ENCODE peak calls at places on chromosomes 2 and 18, in five cellular contexts. J is RWPE1, A is HFF-Myc, K is endothelial cell, G is A549. U is an unnamed sample.

GRCh38 chr18:57801379-57802165 is 1.5 kb downstream of the ATP8B1 start:
- DNase-seq in J (no peak), A (no peak), K (peak), G (no peak), U (no peak)

GRCh38 chr2:47065771-47066380 is 89.2 kb downstream of the STPG4 start:
- DNase-seq in J (peak), A (no peak), K (no peak), G (no peak), U (no peak)

GRCh38 chr2:62055724-62056336 is 140.1 kb upstream of the B3GNT2 start:
- DNase-seq in J (no peak), A (no peak), K (no peak), G (no peak), U (no peak)

GRCh38 chr2:12434609-12435008 is 282.1 kb upstream of the TRIB2 start:
- DNase-seq in J (no peak), A (no peak), K (no peak), G (no peak), U (no peak)

GRCh38 chr2:181581534-181581933 is 75.4 kb downstream of the CERKL start:
- DNase-seq in J (no peak), A (no peak), K (peak), G (no peak), U (no peak)

GRCh38 chr2:15733867-15734765 is 142.4 kb downstream of the DDX1 start:
- DNase-seq in J (no peak), A (no peak), K (no peak), G (no peak), U (no peak)

GRCh38 chr2:55051026-55051866 is 995 bp upstream of the RTN4 start:
- DNase-seq in J (peak), A (peak), K (peak), G (peak), U (no peak)

GRCh38 chr2:71793965-71794364 is 340.6 kb downstream of the DYSF start:
- DNase-seq in J (no peak), A (no peak), K (no peak), G (no peak), U (no peak)

GRCh38 chr2:1837022-1837421 is 92.7 kb upstream of the PXDN start:
- DNase-seq in J (no peak), A (no peak), K (no peak), G (no peak), U (no peak)

GRCh38 chr2:181430406-181431199 is 26.6 kb upstream of the ITGA4 start:
- DNase-seq in J (no peak), A (no peak), K (no peak), G (no peak), U (no peak)

GRCh38 chr18:13288509-13289138 is 70.1 kb downstream of the LDLRAD4 start:
- DNase-seq in J (no peak), A (no peak), K (no peak), G (no peak), U (no peak)

GRCh38 chr2:224151680-224152310 is 112.7 kb upstream of the SERPINE2 start:
- DNase-seq in J (no peak), A (no peak), K (no peak), G (no peak), U (no peak)

GRCh38 chr2:238894950-238895298 is 47.0 kb downstream of the TWIST2 start:
- DNase-seq in J (no peak), A (no peak), K (no peak), G (no peak), U (no peak)

GRCh38 chr2:198296665-198297308 is 492.4 kb downstream of the PLCL1 start:
- DNase-seq in J (peak), A (peak), K (peak), G (peak), U (no peak)

GRCh38 chr18:63368611-63369010 is 1.6 kb upstream of the KDSR start:
- DNase-seq in J (no peak), A (no peak), K (no peak), G (no peak), U (no peak)

GRCh38 chr2:216445489-216445888 is 33.2 kb downstream of the SMARCAL1 start:
- DNase-seq in J (no peak), A (no peak), K (no peak), G (no peak), U (no peak)

GRCh38 chr18:9516437-9517064 is 41.2 kb downstream of the RALBP1 start:
- DNase-seq in J (peak), A (no peak), K (no peak), G (no peak), U (no peak)

GRCh38 chr2:216918088-216918680 is 58.3 kb upstream of the TNP1 start:
- DNase-seq in J (peak), A (peak), K (no peak), G (peak), U (no peak)

GRCh38 chr2:133422946-133423345 is 145.3 kb downstream of the NCKAP5 start:
- DNase-seq in J (no peak), A (no peak), K (no peak), G (no peak), U (no peak)

GRCh38 chr2:20674974-20675679 is 8.2 kb downstream of the GDF7 start:
- DNase-seq in J (peak), A (no peak), K (peak), G (no peak), U (no peak)

GRCh38 chr2:232386490-232386739 is 7.9 kb downstream of the ALPP start:
- DNase-seq in J (no peak), A (no peak), K (no peak), G (no peak), U (no peak)

DNA sequence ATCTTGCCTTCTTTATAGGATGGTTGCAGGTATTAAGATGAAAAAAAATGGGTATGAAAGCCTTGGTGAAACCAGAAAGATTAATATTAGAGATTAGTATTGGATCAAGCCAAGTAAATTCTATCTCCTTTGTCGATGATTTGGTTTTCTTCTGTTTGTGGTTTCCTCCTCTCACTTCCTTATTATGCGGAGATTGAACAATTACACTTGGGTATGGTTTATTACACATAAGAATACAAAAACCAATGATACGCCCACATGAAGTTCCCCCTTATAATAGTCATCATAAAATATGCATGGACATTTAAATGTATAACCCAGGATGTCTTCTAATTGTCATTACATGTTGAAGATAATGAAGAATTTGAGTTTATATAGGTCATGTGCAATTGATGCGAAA is 4.9 kb downstream of the LTBP1 start:
- DNase-seq in J (no peak), A (no peak), K (no peak), G (no peak), U (no peak)
- TF ChIP-seq CTCF in J (no peak), A (no peak), K (no peak), G (no peak), U (no peak)

DNA sequence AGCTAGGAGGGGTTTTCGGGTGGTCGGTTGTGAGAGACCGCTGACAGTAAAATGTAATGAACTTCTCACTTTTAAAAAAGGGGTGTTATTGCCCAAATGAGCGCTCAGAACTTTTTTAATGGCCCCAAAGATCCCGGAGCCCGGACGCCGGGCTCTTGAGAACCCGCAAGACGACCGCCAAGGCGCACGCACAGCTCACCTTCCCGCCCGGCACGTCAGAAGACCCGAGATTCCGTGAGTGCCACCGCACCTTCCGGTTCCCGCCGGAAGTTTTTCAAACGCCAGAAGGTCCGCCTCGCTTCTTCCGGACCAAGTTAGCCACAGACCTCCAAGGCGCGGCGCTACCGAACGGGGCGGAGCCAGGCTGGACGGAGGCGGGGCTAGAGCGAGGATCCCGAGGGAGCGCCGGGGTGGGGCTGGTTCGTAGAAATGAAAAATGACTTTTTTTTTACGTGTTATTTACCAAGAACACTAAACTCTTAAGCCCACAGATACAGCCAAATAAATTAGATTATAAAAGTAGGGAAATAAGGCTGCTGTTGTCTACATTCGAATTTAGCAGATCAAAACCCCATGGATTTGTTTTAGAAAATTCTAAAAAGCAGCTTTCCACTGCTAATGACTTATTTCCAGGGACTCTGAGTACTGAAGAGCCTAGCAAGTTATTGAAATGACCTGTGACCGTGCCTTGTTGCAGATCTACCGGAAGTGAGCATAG is at the start of gene SRBD1:
- DNase-seq in J (peak), A (peak), K (peak), G (peak), U (peak)
- TF ChIP-seq CTCF in J (no peak), A (no peak), K (no peak), G (no peak), U (no peak)

DNA sequence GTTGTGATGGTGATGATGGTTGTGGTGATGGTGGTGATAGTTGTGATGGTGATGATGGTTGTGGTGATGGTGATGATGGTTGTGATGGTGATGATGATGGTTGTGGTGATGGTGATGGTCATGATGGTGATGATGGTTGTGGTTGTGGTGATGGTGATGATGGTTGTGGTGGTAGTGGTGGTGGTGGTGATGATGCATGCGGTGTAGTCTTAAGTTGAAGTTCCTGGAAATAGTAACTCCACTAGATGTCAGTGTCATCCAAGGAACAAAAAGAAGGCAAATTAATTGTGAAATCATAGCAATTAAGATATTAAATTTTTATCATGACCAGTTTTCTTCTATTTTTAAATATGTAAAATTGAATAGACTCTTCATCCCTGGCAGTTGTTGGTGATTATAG is 309.2 kb downstream of the AGAP1 start:
- DNase-seq in J (no peak), A (no peak), K (no peak), G (no peak), U (no peak)
- TF ChIP-seq CTCF in J (no peak), A (no peak), K (no peak), G (peak), U (peak)

GRCh38 chr2:53630001-53630606 is 137.5 kb upstream of the CHAC2 start:
- DNase-seq in J (no peak), A (no peak), K (no peak), G (no peak), U (no peak)

GRCh38 chr2:53632126-53632460 is 135.5 kb upstream of the CHAC2 start:
- DNase-seq in J (no peak), A (no peak), K (no peak), G (no peak), U (no peak)

GRCh38 chr2:53632714-53633113 is 134.9 kb upstream of the CHAC2 start:
- DNase-seq in J (no peak), A (no peak), K (no peak), G (no peak), U (no peak)

GRCh38 chr2:53633441-53633840 is 134.2 kb upstream of the CHAC2 start:
- DNase-seq in J (peak), A (peak), K (no peak), G (no peak), U (no peak)

GRCh38 chr2:53631313-53632125 is 136.1 kb upstream of the CHAC2 start:
- DNase-seq in J (no peak), A (no peak), K (no peak), G (no peak), U (no peak)
- TF ChIP-seq CTCF in J (no peak), A (no peak), K (no peak), G (no peak), U (no peak)

DNA sequence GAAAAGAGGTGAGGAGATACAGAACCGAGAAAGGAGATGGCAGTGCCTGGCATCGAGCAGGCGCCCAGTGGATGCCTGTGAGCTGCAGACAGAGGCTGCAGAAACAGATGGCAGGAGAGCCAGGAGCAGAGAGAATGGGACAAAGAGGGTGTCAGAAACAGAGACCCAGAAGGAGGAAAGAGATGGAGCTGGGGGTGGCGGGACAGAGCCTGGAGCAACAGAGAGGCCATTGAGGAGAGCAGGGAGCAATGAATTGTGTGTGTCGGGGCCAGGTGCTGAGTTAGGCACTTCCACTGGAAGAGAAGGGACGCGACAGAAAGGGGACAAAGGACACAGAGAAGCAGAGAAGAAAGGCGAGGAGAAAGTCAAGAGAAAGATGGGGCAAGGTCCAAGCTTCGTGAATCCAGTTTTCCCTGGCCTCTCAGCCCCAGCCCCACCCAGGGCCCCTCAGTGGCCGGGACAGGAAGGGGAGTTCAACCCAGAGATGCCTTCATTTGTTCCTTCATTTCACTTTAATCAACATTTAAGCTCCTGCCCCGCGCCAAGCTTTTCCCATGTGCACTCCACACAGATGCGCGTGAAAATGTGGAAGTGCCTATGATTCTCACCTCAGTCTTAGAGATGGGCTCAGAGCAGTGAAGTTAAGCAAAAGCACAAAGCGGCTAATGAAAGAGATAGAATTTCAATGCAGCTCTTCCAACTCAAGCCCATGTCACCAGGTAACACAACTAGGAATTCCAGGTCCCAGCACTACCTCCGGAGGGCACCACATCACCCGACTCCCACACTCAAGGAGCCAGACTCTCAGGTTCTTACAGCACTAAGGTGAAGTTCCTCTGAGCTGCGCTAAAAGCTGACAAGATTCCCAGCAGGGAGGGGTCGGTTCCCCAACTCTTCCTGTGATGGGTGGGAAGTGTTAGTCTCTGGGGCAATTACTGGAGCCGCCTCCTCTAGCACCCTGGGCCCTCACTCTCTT is 55.2 kb downstream of the TNS1 start:
- DNase-seq in J (no peak), A (no peak), K (no peak), G (no peak), U (no peak)
- TF ChIP-seq CTCF in J (no peak), A (no peak), K (no peak), G (no peak), U (no peak)

GRCh38 chr2:241950878-241951331 is 81.4 kb downstream of the RTP5 start:
- DNase-seq in J (peak), A (peak), K (peak), G (peak), U (peak)
- TF ChIP-seq CTCF in J (peak), A (peak), K (peak), G (peak), U (peak)

DNA sequence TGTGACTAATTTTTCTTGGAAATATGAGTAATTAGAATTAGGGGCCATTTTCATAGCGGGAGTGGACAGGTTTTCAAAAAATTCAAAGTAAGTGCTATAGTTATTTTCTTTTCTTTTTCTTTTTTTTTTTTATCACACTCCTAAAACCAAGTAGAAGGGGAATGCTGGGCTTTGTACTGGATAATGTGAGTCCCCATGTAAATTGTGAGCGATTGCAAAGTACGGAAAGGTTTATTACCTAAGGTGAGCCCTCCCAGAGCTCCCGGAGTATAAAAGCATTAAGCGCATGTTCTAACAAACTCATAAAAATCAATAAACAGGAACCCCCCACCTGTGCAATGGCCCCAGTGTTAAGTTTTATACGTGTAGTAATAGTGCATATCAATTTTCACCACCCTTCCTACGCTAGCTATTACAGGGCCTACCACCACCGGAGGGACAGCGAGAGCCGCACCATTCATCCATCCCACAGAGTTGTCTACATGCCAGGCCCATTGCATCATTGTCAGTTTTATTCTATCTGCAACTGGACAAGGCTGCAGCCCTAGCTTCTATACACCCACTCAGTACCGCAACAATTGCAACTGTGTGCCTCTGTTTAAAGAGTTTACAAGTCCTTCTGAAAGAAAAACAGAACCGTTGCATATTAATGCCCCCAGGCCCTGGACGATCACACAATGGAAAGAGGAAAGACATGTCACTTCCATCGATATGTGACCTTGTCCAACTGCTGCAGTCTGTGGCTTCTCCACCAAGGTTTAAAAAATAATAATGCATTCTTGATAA is 58.7 kb downstream of the ZEB2 start:
- DNase-seq in J (no peak), A (peak), K (no peak), G (no peak), U (no peak)
- TF ChIP-seq CTCF in J (no peak), A (no peak), K (no peak), G (no peak), U (no peak)

GRCh38 chr2:65999790-66000189 is 435.1 kb upstream of the MEIS1 start:
- DNase-seq in J (peak), A (no peak), K (no peak), G (no peak), U (no peak)
- TF ChIP-seq CTCF in J (peak), A (no peak), K (no peak), G (no peak), U (no peak)